ENCODE peak calls at places on chromosomes 2 and 18, in seven cellular contexts. Z is mucosa of descending colon; F is activated CD4-positive, alpha-beta T cell treated with anti-CD3 and anti-CD28 coated beads for 24 hours; N is NAMALWA; B is HS-5; J is stimulated activated CD8-positive, alpha-beta memory T cell treated with anti-CD3 and anti-CD28 coated beads, Interleukin-4, amount 100 ng/mL, for 1 hour; K is stomach. O is an unnamed sample.

GRCh38 chr2:740446-741293 is 63.5 kb upstream of the TMEM18 start:
- DNase-seq in J (no peak), K (peak; percentile 75), B (peak; percentile 82), F (peak; percentile 36), N (peak; percentile 58), Z (peak; percentile 90), O (peak; percentile 85)

GRCh38 chr18:7172611-7173010 is 55.0 kb upstream of the LAMA1 start:
- DNase-seq in K (no peak), J (no peak), F (no peak), Z (no peak), B (no peak), N (no peak), O (no peak)

GRCh38 chr2:179917272-179917671 is 55.9 kb upstream of the ZNF385B start:
- DNase-seq in J (no peak), K (no peak), B (no peak), F (no peak), N (no peak), Z (no peak), O (no peak)

GRCh38 chr2:12486205-12487118 is 230.3 kb upstream of the TRIB2 start:
- DNase-seq in Z (no peak), N (no peak), B (no peak), K (no peak), F (no peak), J (no peak), O (no peak)

GRCh38 chr2:128321784-128322650 is 3.3 kb upstream of the HS6ST1 start:
- DNase-seq in N (peak; percentile 76), F (peak; percentile 69), Z (peak; percentile 89), J (peak; percentile 66), K (peak; percentile 88), B (peak; percentile 47), O (peak; percentile 90)

GRCh38 chr2:40177366-40177765 is 274.5 kb downstream of the SLC8A1 start:
- DNase-seq in J (no peak), Z (no peak), N (no peak), F (no peak), K (no peak), B (no peak), O (no peak)

GRCh38 chr18:995641-996040 is 91.0 kb downstream of the ADCYAP1 start:
- DNase-seq in K (no peak), Z (no peak), N (no peak), B (peak; percentile 60), J (no peak), F (no peak), O (no peak)

GRCh38 chr2:203470371-203470770 is 64.7 kb downstream of the RAPH1 start:
- DNase-seq in Z (no peak), J (no peak), B (no peak), N (no peak), K (peak; percentile 45), F (no peak), O (no peak)

GRCh38 chr2:57880446-57880845 is 166.2 kb upstream of the VRK2 start:
- DNase-seq in N (no peak), J (no peak), F (no peak), Z (no peak), B (no peak), K (no peak), O (no peak)

GRCh38 chr2:23380562-23381065 is 4.4 kb upstream of the KLHL29 start:
- DNase-seq in F (peak; percentile 14), J (no peak), K (no peak), Z (no peak), N (peak; percentile 78), B (no peak), O (no peak)

GRCh38 chr2:45028276-45028675 is 19.0 kb upstream of the SIX2 start:
- DNase-seq in K (no peak), Z (no peak), N (no peak), J (no peak), F (no peak), B (no peak), O (no peak)

GRCh38 chr2:170177950-170178781 is at the start of gene MYO3B:
- DNase-seq in J (no peak), K (no peak), F (no peak), N (peak; percentile 28), B (no peak), Z (no peak), O (no peak)

GRCh38 chr2:11155326-11156059 is at the start of gene SLC66A3:
- DNase-seq in N (peak; percentile 87), B (peak; percentile 45), K (no peak), J (no peak), Z (no peak), F (no peak), O (no peak)

GRCh38 chr2:189613650-189614420 is 33.2 kb upstream of the SLC40A1 start:
- DNase-seq in B (no peak), N (no peak), J (no peak), K (no peak), Z (no peak), F (no peak), O (no peak)

GRCh38 chr2:26346454-26347053 is at the start of gene ADGRF3:
- DNase-seq in K (peak; percentile 65), J (peak; percentile 20), Z (peak; percentile 75), F (peak; percentile 42), N (peak; percentile 75), B (peak; percentile 11), O (peak; percentile 43)

GRCh38 chr2:118322381-118322780 is 234.1 kb downstream of the INSIG2 start:
- DNase-seq in B (no peak), F (no peak), J (no peak), K (no peak), Z (no peak), N (no peak), O (no peak)

GRCh38 chr2:133109772-133110171 is 439.8 kb upstream of the LYPD1 start:
- DNase-seq in K (no peak), J (no peak), N (no peak), B (peak; percentile 73), F (no peak), Z (no peak), O (no peak)

GRCh38 chr2:45256173-45256866 is 247.1 kb upstream of the SIX2 start:
- DNase-seq in N (no peak), J (no peak), K (no peak), Z (no peak), F (no peak), B (no peak), O (no peak)

GRCh38 chr18:53971331-53971730 is 253.1 kb downstream of the MBD2 start:
- DNase-seq in J (no peak), Z (no peak), N (no peak), K (no peak), B (no peak), F (no peak), O (no peak)

GRCh38 chr2:27316655-27317412 is 6.1 kb downstream of the MPV17 start:
- DNase-seq in B (no peak), F (no peak), N (no peak), Z (no peak), K (no peak), J (no peak), O (no peak)